ENCODE peak calls at places on chromosomes 3 and 15, in seven cellular contexts. G, X, T, W, M, Y and I are unnamed samples.
A peak's percentile ranks its signal among the peaks of the same experiment; 100 is the strongest.

GRCh38 chr15:31265090-31265870 is 61.4 kb upstream of the KLF13 start:
- DNase-seq in G (no peak), X (no peak), T (no peak), W (no peak), M (no peak), Y (no peak), I (no peak)

GRCh38 chr3:4886448-4886847 is 92.8 kb upstream of the BHLHE40 start:
- DNase-seq in G (no peak), X (no peak), T (no peak), W (no peak), M (no peak), Y (no peak), I (no peak)

GRCh38 chr3:49006591-49007067 is 562 bp upstream of the WDR6 start:
- DNase-seq in G (no peak), X (no peak), T (no peak), W (no peak), M (peak; percentile 33), Y (no peak), I (peak; percentile 43)

GRCh38 chr3:49079270-49079669 is 14.6 kb downstream of the QRICH1 start:
- DNase-seq in G (no peak), X (no peak), T (no peak), W (no peak), M (no peak), Y (no peak), I (no peak)

GRCh38 chr3:37058117-37058516 is 64.8 kb downstream of the MLH1 start:
- DNase-seq in G (no peak), X (no peak), T (no peak), W (no peak), M (no peak), Y (no peak), I (no peak)

GRCh38 chr3:17175187-17175839 is 290.6 kb downstream of the PLCL2 start:
- DNase-seq in G (no peak), X (no peak), T (no peak), W (peak; percentile 60), M (peak; percentile 94), Y (no peak), I (peak; percentile 87)

GRCh38 chr3:42688487-42689420 is 3.4 kb downstream of the KLHL40 start:
- DNase-seq in G (no peak), X (no peak), T (no peak), W (no peak), M (no peak), Y (no peak), I (no peak)

GRCh38 chr3:129045675-129046036 is 14.9 kb upstream of the GP9 start:
- DNase-seq in G (no peak), X (no peak), T (no peak), W (no peak), M (no peak), Y (no peak), I (no peak)

GRCh38 chr3:196360586-196360985 is 22.4 kb upstream of the TM4SF19 start:
- DNase-seq in G (no peak), X (no peak), T (no peak), W (no peak), M (no peak), Y (no peak), I (no peak)

GRCh38 chr3:159126261-159127020 is 324.6 kb downstream of the MFSD1 start:
- DNase-seq in G (no peak), X (no peak), T (no peak), W (peak; percentile 30), M (peak; percentile 80), Y (no peak), I (peak; percentile 63)

GRCh38 chr3:140972833-140973232 is 31.2 kb downstream of the SLC25A36 start:
- DNase-seq in G (peak; percentile 14), X (no peak), T (peak; percentile 8), W (no peak), M (peak; percentile 35), Y (no peak), I (peak; percentile 11)

GRCh38 chr15:100194955-100195354 is 146.8 kb downstream of the ADAMTS17 start:
- DNase-seq in G (no peak), X (no peak), T (no peak), W (no peak), M (no peak), Y (no peak), I (no peak)